ENCODE peak calls at places on chromosomes 7 and 10, in seven cellular contexts. One of them, this sample, is unnamed.

GRCh38 chr7:110977127-110977776 is 113.7 kb upstream of the LRRN3 start:
- DNase-seq in nephron progenitor cell: no peak
- DNase-seq in HuH-7.5: no peak
- DNase-seq in CD8-positive, alpha-beta T cell: no peak
- DNase-seq in epithelial cell of esophagus: no peak
- DNase-seq in NCI-H510A: no peak
- DNase-seq in RWPE1: no peak
- DNase-seq in this sample: no peak

GRCh38 chr10:29925771-29926345 is 133.5 kb downstream of the JCAD start:
- DNase-seq in nephron progenitor cell: no peak
- DNase-seq in HuH-7.5: no peak
- DNase-seq in CD8-positive, alpha-beta T cell: no peak
- DNase-seq in epithelial cell of esophagus: no peak
- DNase-seq in NCI-H510A: no peak
- DNase-seq in RWPE1: no peak
- DNase-seq in this sample: no peak

GRCh38 chr10:103497161-103497915 is 3.8 kb downstream of the NEURL1 start:
- DNase-seq in nephron progenitor cell: no peak
- DNase-seq in HuH-7.5: no peak
- DNase-seq in CD8-positive, alpha-beta T cell: no peak
- DNase-seq in epithelial cell of esophagus: no peak
- DNase-seq in NCI-H510A: no peak
- DNase-seq in RWPE1: no peak
- DNase-seq in this sample: no peak

GRCh38 chr7:34087892-34088891 is 182.9 kb downstream of the BMPER start:
- DNase-seq in nephron progenitor cell: peak
- DNase-seq in HuH-7.5: peak
- DNase-seq in CD8-positive, alpha-beta T cell: no peak
- DNase-seq in epithelial cell of esophagus: peak
- DNase-seq in NCI-H510A: no peak
- DNase-seq in RWPE1: no peak
- DNase-seq in this sample: no peak

GRCh38 chr10:122484276-122485060 is 23.1 kb downstream of the HTRA1 start:
- DNase-seq in nephron progenitor cell: no peak
- DNase-seq in HuH-7.5: no peak
- DNase-seq in CD8-positive, alpha-beta T cell: no peak
- DNase-seq in epithelial cell of esophagus: no peak
- DNase-seq in NCI-H510A: no peak
- DNase-seq in RWPE1: no peak
- DNase-seq in this sample: no peak

GRCh38 chr7:157482011-157482410 is 145.2 kb downstream of the DNAJB6 start:
- DNase-seq in nephron progenitor cell: no peak
- DNase-seq in HuH-7.5: no peak
- DNase-seq in CD8-positive, alpha-beta T cell: no peak
- DNase-seq in epithelial cell of esophagus: no peak
- DNase-seq in NCI-H510A: no peak
- DNase-seq in RWPE1: no peak
- DNase-seq in this sample: no peak

GRCh38 chr10:32131388-32131787 is 75.2 kb upstream of the KIF5B start:
- DNase-seq in nephron progenitor cell: no peak
- DNase-seq in HuH-7.5: no peak
- DNase-seq in CD8-positive, alpha-beta T cell: no peak
- DNase-seq in epithelial cell of esophagus: peak
- DNase-seq in NCI-H510A: no peak
- DNase-seq in RWPE1: no peak
- DNase-seq in this sample: no peak

GRCh38 chr10:58066126-58066525 is 201.6 kb downstream of the IPMK start:
- DNase-seq in nephron progenitor cell: no peak
- DNase-seq in HuH-7.5: no peak
- DNase-seq in CD8-positive, alpha-beta T cell: no peak
- DNase-seq in epithelial cell of esophagus: no peak
- DNase-seq in NCI-H510A: no peak
- DNase-seq in RWPE1: no peak
- DNase-seq in this sample: no peak

GRCh38 chr10:118961401-118961800 is 68.1 kb upstream of the NANOS1 start:
- DNase-seq in nephron progenitor cell: no peak
- DNase-seq in HuH-7.5: no peak
- DNase-seq in CD8-positive, alpha-beta T cell: no peak
- DNase-seq in epithelial cell of esophagus: no peak
- DNase-seq in NCI-H510A: no peak
- DNase-seq in RWPE1: no peak
- DNase-seq in this sample: no peak

GRCh38 chr10:82674036-82674435 is 799.0 kb downstream of the NRG3 start:
- DNase-seq in nephron progenitor cell: no peak
- DNase-seq in HuH-7.5: no peak
- DNase-seq in CD8-positive, alpha-beta T cell: no peak
- DNase-seq in epithelial cell of esophagus: peak
- DNase-seq in NCI-H510A: no peak
- DNase-seq in RWPE1: no peak
- DNase-seq in this sample: no peak

GRCh38 chr10:52814506-52814905 is 41.9 kb upstream of the MBL2 start:
- DNase-seq in nephron progenitor cell: no peak
- DNase-seq in HuH-7.5: no peak
- DNase-seq in CD8-positive, alpha-beta T cell: no peak
- DNase-seq in epithelial cell of esophagus: no peak
- DNase-seq in NCI-H510A: no peak
- DNase-seq in RWPE1: no peak
- DNase-seq in this sample: no peak

GRCh38 chr7:116630932-116631449 is 41.0 kb upstream of the MET start:
- DNase-seq in nephron progenitor cell: peak
- DNase-seq in HuH-7.5: no peak
- DNase-seq in CD8-positive, alpha-beta T cell: no peak
- DNase-seq in epithelial cell of esophagus: peak
- DNase-seq in NCI-H510A: no peak
- DNase-seq in RWPE1: peak
- DNase-seq in this sample: peak

GRCh38 chr7:122618603-122619189 is 80.2 kb downstream of the RNF133 start:
- DNase-seq in nephron progenitor cell: no peak
- DNase-seq in HuH-7.5: no peak
- DNase-seq in CD8-positive, alpha-beta T cell: no peak
- DNase-seq in epithelial cell of esophagus: no peak
- DNase-seq in NCI-H510A: no peak
- DNase-seq in RWPE1: no peak
- DNase-seq in this sample: no peak

GRCh38 chr10:7408494-7409044 is 2.3 kb downstream of the SFMBT2 start:
- DNase-seq in nephron progenitor cell: peak
- DNase-seq in HuH-7.5: no peak
- DNase-seq in CD8-positive, alpha-beta T cell: peak
- DNase-seq in epithelial cell of esophagus: no peak
- DNase-seq in NCI-H510A: no peak
- DNase-seq in RWPE1: peak
- DNase-seq in this sample: peak

GRCh38 chr7:45625714-45626440 is 51.7 kb downstream of the ADCY1 start:
- DNase-seq in nephron progenitor cell: no peak
- DNase-seq in HuH-7.5: no peak
- DNase-seq in CD8-positive, alpha-beta T cell: no peak
- DNase-seq in epithelial cell of esophagus: no peak
- DNase-seq in NCI-H510A: no peak
- DNase-seq in RWPE1: no peak
- DNase-seq in this sample: no peak

GRCh38 chr10:89609730-89610393 is 35.2 kb downstream of the PANK1 start:
- DNase-seq in nephron progenitor cell: no peak
- DNase-seq in HuH-7.5: no peak
- DNase-seq in CD8-positive, alpha-beta T cell: no peak
- DNase-seq in epithelial cell of esophagus: no peak
- DNase-seq in NCI-H510A: no peak
- DNase-seq in RWPE1: no peak
- DNase-seq in this sample: no peak

GRCh38 chr7:44139311-44140010 is 1.7 kb downstream of the MYL7 start:
- DNase-seq in nephron progenitor cell: no peak
- DNase-seq in HuH-7.5: no peak
- DNase-seq in CD8-positive, alpha-beta T cell: no peak
- DNase-seq in epithelial cell of esophagus: no peak
- DNase-seq in NCI-H510A: no peak
- DNase-seq in RWPE1: no peak
- DNase-seq in this sample: no peak

GRCh38 chr10:116101616-116102015 is 171.4 kb downstream of the GFRA1 start:
- DNase-seq in nephron progenitor cell: no peak
- DNase-seq in HuH-7.5: no peak
- DNase-seq in CD8-positive, alpha-beta T cell: no peak
- DNase-seq in epithelial cell of esophagus: no peak
- DNase-seq in NCI-H510A: no peak
- DNase-seq in RWPE1: no peak
- DNase-seq in this sample: no peak

GRCh38 chr10:12465385-12466136 is 116.2 kb downstream of the CAMK1D start:
- DNase-seq in nephron progenitor cell: no peak
- DNase-seq in HuH-7.5: no peak
- DNase-seq in CD8-positive, alpha-beta T cell: no peak
- DNase-seq in epithelial cell of esophagus: no peak
- DNase-seq in NCI-H510A: no peak
- DNase-seq in RWPE1: no peak
- DNase-seq in this sample: no peak